ENCODE peak calls at places on chromosomes 1 and 21, in seven cellular contexts. I, H, E, N, K, B and L are unnamed samples.

GRCh38 chr1:236845830-236846229 is 50.7 kb downstream of the MTR start:
- DNase-seq in I (no peak), H (no peak), E (no peak), N (peak), K (no peak), B (no peak), L (peak)

GRCh38 chr1:27609618-27610240 is 5.8 kb upstream of the AHDC1 start:
- DNase-seq in I (no peak), H (no peak), E (no peak), N (no peak), K (no peak), B (no peak), L (no peak)

GRCh38 chr1:89274431-89274857 is 1.8 kb upstream of the GBP5 start:
- DNase-seq in I (no peak), H (no peak), E (no peak), N (no peak), K (peak), B (no peak), L (no peak)

GRCh38 chr1:173823776-173824314 is 628 bp upstream of the DARS2 start:
- DNase-seq in I (no peak), H (no peak), E (no peak), N (no peak), K (no peak), B (no peak), L (no peak)

GRCh38 chr1:198809247-198809646 is 170.4 kb downstream of the PTPRC start:
- DNase-seq in I (no peak), H (no peak), E (no peak), N (no peak), K (no peak), B (no peak), L (no peak)

GRCh38 chr21:41908829-41909228 is 29.7 kb upstream of the PRDM15 start:
- DNase-seq in I (no peak), H (no peak), E (no peak), N (no peak), K (no peak), B (no peak), L (no peak)

GRCh38 chr1:206703647-206704046 is 18.9 kb downstream of the MAPKAPK2 start:
- DNase-seq in I (peak), H (no peak), E (peak), N (no peak), K (peak), B (peak), L (no peak)

GRCh38 chr1:33220701-33221384 is 35.4 kb upstream of the ZNF362 start:
- DNase-seq in I (no peak), H (no peak), E (no peak), N (no peak), K (no peak), B (no peak), L (no peak)

GRCh38 chr1:235941852-235942624 is 75.3 kb upstream of the LYST start:
- DNase-seq in I (no peak), H (no peak), E (no peak), N (no peak), K (no peak), B (no peak), L (peak)

GRCh38 chr1:208270679-208271111 is 26.5 kb upstream of the PLXNA2 start:
- DNase-seq in I (no peak), H (no peak), E (no peak), N (no peak), K (no peak), B (no peak), L (no peak)

GRCh38 chr1:90174246-90174645 is 179.3 kb downstream of the ZNF326 start:
- DNase-seq in I (no peak), H (no peak), E (no peak), N (no peak), K (no peak), B (no peak), L (no peak)

GRCh38 chr1:151945725-151946365 is 36.5 kb upstream of the THEM4 start:
- DNase-seq in I (peak), H (peak), E (peak), N (peak), K (peak), B (peak), L (peak)

GRCh38 chr1:60342569-60342968 is 269.0 kb upstream of the C1orf87 start:
- DNase-seq in I (no peak), H (no peak), E (no peak), N (no peak), K (no peak), B (no peak), L (no peak)

GRCh38 chr1:151715726-151716404 is 738 bp downstream of the CELF3 start:
- DNase-seq in I (no peak), H (peak), E (no peak), N (no peak), K (no peak), B (no peak), L (no peak)

GRCh38 chr1:205917466-205918248 is 25.6 kb downstream of the SLC26A9 start:
- DNase-seq in I (no peak), H (no peak), E (no peak), N (no peak), K (no peak), B (no peak), L (no peak)

GRCh38 chr1:235297579-235297978 is 30.4 kb downstream of the ARID4B start:
- DNase-seq in I (no peak), H (no peak), E (no peak), N (no peak), K (peak), B (no peak), L (no peak)

GRCh38 chr1:186082235-186082937 is 292.7 kb downstream of the TPR start:
- DNase-seq in I (peak), H (peak), E (no peak), N (peak), K (peak), B (no peak), L (peak)

GRCh38 chr21:15788847-15789548 is 59.2 kb downstream of the USP25 start:
- DNase-seq in I (no peak), H (no peak), E (no peak), N (no peak), K (no peak), B (no peak), L (no peak)

GRCh38 chr1:224541901-224542610 is 74.1 kb upstream of the CNIH3 start:
- DNase-seq in I (no peak), H (no peak), E (no peak), N (no peak), K (no peak), B (no peak), L (no peak)

GRCh38 chr1:85611390-85611789 is 30.8 kb downstream of the CCN1 start:
- DNase-seq in I (no peak), H (no peak), E (no peak), N (no peak), K (no peak), B (no peak), L (no peak)

GRCh38 chr1:35047188-35047858 is 15.6 kb upstream of the ZMYM6 start:
- DNase-seq in I (no peak), H (no peak), E (no peak), N (no peak), K (no peak), B (no peak), L (no peak)

GRCh38 chr1:150764617-150765090 is 924 bp downstream of the CTSS start:
- DNase-seq in I (no peak), H (no peak), E (no peak), N (no peak), K (peak), B (no peak), L (no peak)

GRCh38 chr1:161801955-161802354 is 35.8 kb downstream of the ATF6 start:
- DNase-seq in I (no peak), H (no peak), E (no peak), N (peak), K (no peak), B (no peak), L (no peak)

GRCh38 chr1:228488107-228488817 is 1.1 kb downstream of the RNF187 start:
- DNase-seq in I (no peak), H (no peak), E (no peak), N (no peak), K (no peak), B (no peak), L (no peak)

GRCh38 chr1:38071530-38072266 is 25.1 kb upstream of the POU3F1 start:
- DNase-seq in I (no peak), H (no peak), E (no peak), N (no peak), K (peak), B (no peak), L (no peak)

GRCh38 chr1:208047476-208047934 is 136.6 kb upstream of the CD34 start:
- DNase-seq in I (peak), H (no peak), E (no peak), N (peak), K (no peak), B (no peak), L (peak)